ENCODE peak calls at places on chromosomes 3 and 15, in four cellular contexts. B is SK-N-SH, Z is fibroblast of lung, I is ovary. A is an unnamed sample.

GRCh38 chr3:134327594-134327975 is 46.7 kb downstream of the AMOTL2 start:
- DNase-seq in B (no peak), Z (peak; percentile 85), I (no peak), A (no peak)

GRCh38 chr3:78855190-78855589 is 912.6 kb downstream of the ROBO1 start:
- DNase-seq in B (no peak), Z (no peak), I (no peak), A (no peak)

GRCh38 chr15:45242289-45242688 is 9.7 kb upstream of the SLC28A2 start:
- DNase-seq in B (no peak), Z (peak; percentile 4), I (no peak), A (no peak)

GRCh38 chr3:169999433-169999832 is 32.8 kb downstream of the SEC62 start:
- DNase-seq in B (no peak), Z (no peak), I (no peak), A (no peak)

GRCh38 chr3:65741540-65741939 is 297.2 kb downstream of the MAGI1 start:
- DNase-seq in B (no peak), Z (no peak), I (no peak), A (no peak)

GRCh38 chr3:189270248-189270832 is 98.6 kb downstream of the TPRG1 start:
- DNase-seq in B (no peak), Z (peak; percentile 84), I (peak; percentile 34), A (no peak)

GRCh38 chr3:107236661-107237375 is 140.4 kb upstream of the CCDC54 start:
- DNase-seq in B (peak; percentile 32), Z (no peak), I (no peak), A (no peak)

GRCh38 chr3:43727930-43728329 is 37.2 kb downstream of the ABHD5 start:
- DNase-seq in B (no peak), Z (peak; percentile 60), I (no peak), A (no peak)

GRCh38 chr3:127549826-127550487 is 40.6 kb downstream of the TPRA1 start:
- DNase-seq in B (no peak), Z (no peak), I (no peak), A (no peak)

GRCh38 chr15:33742807-33743206 is 225.5 kb upstream of the CHRM5 start:
- DNase-seq in B (no peak), Z (peak; percentile 84), I (no peak), A (no peak)

GRCh38 chr15:43516801-43517353 is 531 bp upstream of the MAP1A start:
- DNase-seq in B (peak; percentile 45), Z (peak; percentile 80), I (no peak), A (no peak)

GRCh38 chr15:38299216-38299615 is 46.6 kb downstream of the SPRED1 start:
- DNase-seq in B (no peak), Z (peak; percentile 79), I (no peak), A (no peak)

GRCh38 chr3:4503050-4503449 is 9.9 kb downstream of the ITPR1 start:
- DNase-seq in B (no peak), Z (no peak), I (no peak), A (no peak)

GRCh38 chr3:179304605-179305004 is 18.2 kb upstream of the ZNF639 start:
- DNase-seq in B (no peak), Z (no peak), I (no peak), A (no peak)

GRCh38 chr3:179666436-179667035 is 13.7 kb downstream of the USP13 start:
- DNase-seq in B (peak; percentile 64), Z (peak; percentile 33), I (peak; percentile 79), A (no peak)

GRCh38 chr3:56878046-56878445 is 76.3 kb upstream of the ARHGEF3 start:
- DNase-seq in B (no peak), Z (peak; percentile 39), I (no peak), A (no peak)

GRCh38 chr3:70982700-70983140 is 600.8 kb downstream of the FOXP1 start:
- DNase-seq in B (no peak), Z (peak; percentile 86), I (no peak), A (no peak)

GRCh38 chr15:71802770-71803169 is 7.6 kb upstream of the NR2E3 start:
- DNase-seq in B (no peak), Z (no peak), I (no peak), A (no peak)

GRCh38 chr3:174002543-174002942 is 605.0 kb downstream of the NLGN1 start:
- DNase-seq in B (no peak), Z (no peak), I (no peak), A (no peak)

GRCh38 chr15:80152896-80153876 is at the start of gene FAH:
- DNase-seq in B (peak; percentile 44), Z (peak; percentile 62), I (no peak), A (no peak)

GRCh38 chr15:70956596-70956995 is 64.0 kb downstream of the LRRC49 start:
- DNase-seq in B (no peak), Z (peak; percentile 17), I (no peak), A (no peak)

GRCh38 chr3:11059090-11059798 is 66.7 kb downstream of the SLC6A1 start:
- DNase-seq in B (peak; percentile 83), Z (peak; percentile 62), I (peak; percentile 60), A (no peak)

GRCh38 chr15:94893091-94893490 is 661.7 kb downstream of the MCTP2 start:
- DNase-seq in B (no peak), Z (no peak), I (no peak), A (no peak)

GRCh38 chr3:25433106-25433505 is 5.0 kb downstream of the RARB start:
- DNase-seq in B (no peak), Z (no peak), I (no peak), A (no peak)

GRCh38 chr3:195241592-195242355 is 29.2 kb downstream of the XXYLT1 start:
- DNase-seq in B (no peak), Z (no peak), I (peak; percentile 15), A (no peak)

GRCh38 chr15:72599855-72600464 is 54.5 kb upstream of the GOLGA6B start:
- DNase-seq in B (peak; percentile 55), Z (peak; percentile 47), I (no peak), A (no peak)

GRCh38 chr3:1532935-1533606 is 440.2 kb downstream of the CNTN6 start:
- DNase-seq in B (no peak), Z (no peak), I (no peak), A (no peak)

GRCh38 chr3:135138776-135139175 is 343.7 kb downstream of the EPHB1 start:
- DNase-seq in B (no peak), Z (no peak), I (no peak), A (no peak)

GRCh38 chr3:187044871-187045552 is 94.3 kb downstream of the RPL39L start:
- DNase-seq in B (peak; percentile 16), Z (no peak), I (no peak), A (no peak)

GRCh38 chr15:69735126-69735525 is 282.5 kb downstream of the RPLP1 start:
- DNase-seq in B (peak; percentile 70), Z (peak; percentile 52), I (no peak), A (no peak)

GRCh38 chr3:121707531-121708273 is 41.8 kb downstream of the GOLGB1 start:
- DNase-seq in B (no peak), Z (peak; percentile 22), I (no peak), A (no peak)

GRCh38 chr3:52253314-52254260 is 8.0 kb downstream of the PPM1M start:
- DNase-seq in B (no peak), Z (peak; percentile 26), I (no peak), A (peak; percentile 54)

GRCh38 chr3:67109651-67110204 is 111.6 kb downstream of the KBTBD8 start:
- DNase-seq in B (peak; percentile 2), Z (peak; percentile 63), I (no peak), A (no peak)

GRCh38 chr15:65638681-65639089 is 16.9 kb downstream of the SLC24A1 start:
- DNase-seq in B (peak; percentile 79), Z (peak; percentile 76), I (no peak), A (no peak)

GRCh38 chr15:92109485-92109884 is 256.0 kb downstream of the SLCO3A1 start:
- DNase-seq in B (no peak), Z (no peak), I (no peak), A (no peak)

GRCh38 chr15:28892789-28893610 is 7.2 kb downstream of the APBA2 start:
- DNase-seq in B (no peak), Z (peak; percentile 51), I (no peak), A (no peak)

GRCh38 chr3:52533623-52534280 is at the start of gene NT5DC2:
- DNase-seq in B (peak; percentile 98), Z (peak; percentile 68), I (peak; percentile 84), A (no peak)

GRCh38 chr15:89150762-89151305 is 62.6 kb downstream of the ABHD2 start:
- DNase-seq in B (no peak), Z (no peak), I (no peak), A (no peak)

GRCh38 chr3:69806735-69807438 is 67.6 kb downstream of the MITF start:
- DNase-seq in B (no peak), Z (peak; percentile 89), I (no peak), A (no peak)

DNA sequence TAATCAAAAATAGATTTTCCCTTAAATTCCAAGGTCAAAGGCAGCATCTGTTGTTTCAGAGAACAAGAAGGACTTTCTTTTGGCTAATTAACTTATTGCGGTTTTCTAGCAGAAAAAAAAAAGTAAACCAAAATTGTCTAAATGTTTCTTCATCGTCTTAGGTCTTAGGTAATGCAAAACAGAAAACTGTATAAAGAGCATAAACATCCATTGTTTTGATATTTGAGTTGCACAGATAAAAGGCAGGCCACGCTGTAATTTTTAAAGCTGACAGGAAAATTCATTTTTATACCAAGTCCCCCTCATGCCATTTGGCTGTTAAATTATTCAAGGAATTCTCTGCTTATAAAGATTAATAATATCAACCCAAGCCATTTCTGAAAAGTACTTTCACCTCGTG is 139.0 kb downstream of the TNIK start:
- DNase-seq in B (no peak), Z (no peak), I (no peak), A (no peak)
- H3K4me3 ChIP-seq in B (no peak overlapping the region), Z (no peak overlapping the region), I (no peak overlapping the region), A (no peak overlapping the region)

DNA sequence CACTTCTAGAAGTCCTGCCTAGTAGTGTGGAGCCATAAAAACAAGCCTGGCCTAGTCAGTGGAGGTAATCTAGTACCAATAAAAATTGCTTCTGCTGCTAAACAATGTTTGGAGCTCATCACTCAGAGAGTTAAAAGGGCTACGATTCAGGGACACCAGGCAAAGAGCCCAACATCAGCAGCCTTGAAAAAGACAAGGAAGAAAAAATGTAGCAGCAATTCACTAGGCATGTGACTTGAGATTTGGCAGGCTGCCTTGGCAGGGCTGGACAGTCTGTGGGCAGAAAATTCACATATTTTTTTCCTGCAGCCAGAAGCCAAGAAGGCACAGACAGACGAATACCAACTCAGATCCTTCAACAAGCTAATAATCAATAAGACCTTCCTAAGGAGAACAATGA is 47.2 kb downstream of the IGSF11 start:
- DNase-seq in B (no peak), Z (peak; percentile 39), I (peak; percentile 87), A (no peak)
- H3K4me1 ChIP-seq in B (peaks cover 4% of the 10 kb centered on the region), Z (no peaks in the 10 kb centered on the region), I (peaks cover 18% of the 10 kb centered on the region), A (no peaks in the 10 kb centered on the region)

GRCh38 chr3:39970982-39971381 is 161.6 kb downstream of the MYRIP start:
- DNase-seq in B (no peak), Z (no peak), I (no peak), A (no peak)
- TF ChIP-seq CTCF in B (no peak), Z (no peak), I (no peak), A (no peak)

GRCh38 chr15:63044077-63044644 is 1.6 kb downstream of the TPM1 start:
- DNase-seq in B (no peak), Z (no peak), I (no peak), A (no peak)
- H3K4me3 ChIP-seq in B (peak overlapping the region; percentile 64), Z (peak overlapping the region; percentile 88), I (peak overlapping the region; percentile 87), A (peak overlapping the region; percentile 86)

GRCh38 chr3:38687306-38687705 is 37.8 kb upstream of the SCN5A start:
- DNase-seq in B (no peak), Z (no peak), I (no peak), A (no peak)

GRCh38 chr3:38690185-38690584 is 40.7 kb upstream of the SCN5A start:
- DNase-seq in B (no peak), Z (no peak), I (no peak), A (no peak)

GRCh38 chr3:38689774-38690173 is 40.3 kb upstream of the SCN5A start:
- DNase-seq in B (no peak), Z (no peak), I (no peak), A (no peak)

GRCh38 chr3:38689346-38689745 is 39.9 kb upstream of the SCN5A start:
- DNase-seq in B (no peak), Z (no peak), I (no peak), A (no peak)
- H3K4me1 ChIP-seq in B (no peaks in the 10 kb centered on the region), Z (no peaks in the 10 kb centered on the region), I (no peaks in the 10 kb centered on the region), A (no peaks in the 10 kb centered on the region)

A was measured in esophagus squamous epithelium.